ENCODE peak calls at places on chromosomes 5 and 9, in five cellular contexts. M, V, C, D and X are unnamed samples.

GRCh38 chr5:79563247-79563590 is 49.0 kb upstream of the TENT2 start:
- DNase-seq in M (no peak), V (no peak), C (no peak), D (no peak), X (no peak)

GRCh38 chr5:142063878-142064331 is 44.7 kb upstream of the NDFIP1 start:
- DNase-seq in M (peak; percentile 44), V (peak; percentile 11), C (peak; percentile 72), D (no peak), X (peak; percentile 23)

GRCh38 chr9:34197756-34198711 is 19.2 kb downstream of the UBAP1 start:
- DNase-seq in M (no peak), V (no peak), C (no peak), D (no peak), X (no peak)

GRCh38 chr9:107270580-107270979 is 12.5 kb upstream of the RAD23B start:
- DNase-seq in M (no peak), V (no peak), C (no peak), D (no peak), X (no peak)

GRCh38 chr9:27365977-27366376 is 69.0 kb upstream of the EQTN start:
- DNase-seq in M (no peak), V (no peak), C (no peak), D (no peak), X (no peak)

GRCh38 chr9:120833311-120833710 is 9.4 kb downstream of the PSMD5 start:
- DNase-seq in M (no peak), V (no peak), C (no peak), D (no peak), X (no peak)

GRCh38 chr9:107638922-107639321 is 149.4 kb upstream of the KLF4 start:
- DNase-seq in M (no peak), V (peak; percentile 72), C (peak; percentile 93), D (no peak), X (peak; percentile 68)

GRCh38 chr5:129135633-129136032 is 41.1 kb downstream of the ISOC1 start:
- DNase-seq in M (peak; percentile 21), V (no peak), C (no peak), D (no peak), X (no peak)

GRCh38 chr5:34598177-34598794 is 57.8 kb upstream of the RAI14 start:
- DNase-seq in M (no peak), V (no peak), C (no peak), D (peak; percentile 78), X (no peak)

GRCh38 chr5:28369418-28369817 is 1331.0 kb upstream of the CDH9 start:
- DNase-seq in M (no peak), V (no peak), C (no peak), D (no peak), X (no peak)

GRCh38 chr5:112316731-112317130 is 102.3 kb downstream of the EPB41L4A start:
- DNase-seq in M (no peak), V (no peak), C (no peak), D (no peak), X (no peak)

GRCh38 chr5:108935602-108936001 is 187.9 kb downstream of the FER start:
- DNase-seq in M (no peak), V (no peak), C (no peak), D (no peak), X (no peak)

GRCh38 chr5:18968966-18969365 is 1019.0 kb downstream of the CDH18 start:
- DNase-seq in M (no peak), V (no peak), C (no peak), D (no peak), X (no peak)

GRCh38 chr5:166347051-166347450 is 1944.4 kb upstream of the WWC1 start:
- DNase-seq in M (no peak), V (no peak), C (no peak), D (no peak), X (no peak)

GRCh38 chr9:116002624-116003023 is 151.0 kb upstream of the PAPPA start:
- DNase-seq in M (no peak), V (no peak), C (no peak), D (no peak), X (no peak)

GRCh38 chr5:142830241-142831018 is 60.3 kb downstream of the ARHGAP26 start:
- DNase-seq in M (no peak), V (no peak), C (no peak), D (no peak), X (no peak)

GRCh38 chr5:133052317-133053175 is 733 bp downstream of the HSPA4 start:
- DNase-seq in M (no peak), V (peak; percentile 24), C (peak; percentile 69), D (peak; percentile 65), X (peak; percentile 95)

GRCh38 chr5:98698359-98698758 is 75.1 kb upstream of the RGMB start:
- DNase-seq in M (no peak), V (no peak), C (no peak), D (no peak), X (no peak)

GRCh38 chr5:132251220-132251725 is 6.2 kb upstream of the PDLIM4 start:
- DNase-seq in M (no peak), V (no peak), C (peak; percentile 57), D (no peak), X (peak; percentile 17)

GRCh38 chr9:129586647-129587046 is 34.3 kb downstream of the C9orf50 start:
- DNase-seq in M (no peak), V (peak; percentile 62), C (no peak), D (no peak), X (no peak)

GRCh38 chr9:79264511-79265448 is 307.0 kb upstream of the TLE4 start:
- DNase-seq in M (no peak), V (no peak), C (no peak), D (no peak), X (no peak)

GRCh38 chr5:64181440-64181839 is 15.8 kb downstream of the RNF180 start:
- DNase-seq in M (no peak), V (no peak), C (no peak), D (no peak), X (no peak)

GRCh38 chr9:26789959-26790358 is 102.6 kb downstream of the CAAP1 start:
- DNase-seq in M (no peak), V (no peak), C (no peak), D (no peak), X (no peak)

GRCh38 chr5:85602843-85603242 is 1014.9 kb upstream of the COX7C start:
- DNase-seq in M (no peak), V (no peak), C (no peak), D (no peak), X (no peak)

GRCh38 chr5:69531010-69531785 is 28.8 kb upstream of the GTF2H2C start:
- DNase-seq in M (no peak), V (no peak), C (no peak), D (no peak), X (no peak)

GRCh38 chr9:87238545-87238944 is 259.1 kb upstream of the DAPK1 start:
- DNase-seq in M (no peak), V (no peak), C (no peak), D (no peak), X (no peak)

GRCh38 chr9:106799146-106799545 is 63.8 kb upstream of the ZNF462 start:
- DNase-seq in M (peak; percentile 2), V (no peak), C (no peak), D (no peak), X (no peak)

GRCh38 chr5:154664869-154665268 is 90.3 kb upstream of the LARP1 start:
- DNase-seq in M (no peak), V (no peak), C (no peak), D (no peak), X (no peak)
- TF ChIP-seq EP300 in M (no peak), V (no peak), C (no peak), D (no peak), X (no peak)

DNA sequence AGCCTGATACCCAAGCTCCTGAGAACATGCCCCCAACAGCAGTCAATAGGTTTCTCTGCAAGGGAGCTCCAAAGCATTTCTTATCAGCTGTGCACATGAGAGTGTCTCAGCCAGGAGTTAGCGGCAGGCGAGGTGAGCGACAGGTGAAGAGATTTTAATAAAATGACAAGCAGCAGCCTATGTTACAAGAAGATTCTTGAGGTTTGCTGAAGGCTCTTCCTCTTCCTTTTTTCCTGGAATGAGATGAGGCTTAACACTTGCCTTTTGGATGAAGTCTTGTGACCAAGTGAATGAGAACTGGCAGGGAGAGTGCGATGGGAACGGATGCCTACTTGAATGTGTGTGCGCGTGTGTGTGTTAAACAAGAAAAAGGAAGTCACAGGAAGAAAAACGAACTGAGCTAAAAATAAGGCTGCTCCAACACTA is 76.1 kb downstream of the SHB start:
- DNase-seq in M (no peak), V (no peak), C (no peak), D (no peak), X (peak; percentile 57)
- TF ChIP-seq EP300 in M (no peak), V (no peak), C (no peak), D (no peak), X (peak; percentile 26)

GRCh38 chr5:6547498-6547897 is 85.3 kb downstream of the NSUN2 start:
- DNase-seq in M (no peak), V (no peak), C (no peak), D (no peak), X (no peak)

GRCh38 chr5:6544561-6544935 is 88.3 kb downstream of the NSUN2 start:
- DNase-seq in M (no peak), V (no peak), C (no peak), D (no peak), X (no peak)

GRCh38 chr5:6545036-6545693 is 87.7 kb downstream of the NSUN2 start:
- DNase-seq in M (no peak), V (no peak), C (no peak), D (no peak), X (no peak)

GRCh38 chr5:6543830-6544560 is 88.8 kb downstream of the NSUN2 start:
- DNase-seq in M (no peak), V (no peak), C (no peak), D (no peak), X (no peak)

DNA sequence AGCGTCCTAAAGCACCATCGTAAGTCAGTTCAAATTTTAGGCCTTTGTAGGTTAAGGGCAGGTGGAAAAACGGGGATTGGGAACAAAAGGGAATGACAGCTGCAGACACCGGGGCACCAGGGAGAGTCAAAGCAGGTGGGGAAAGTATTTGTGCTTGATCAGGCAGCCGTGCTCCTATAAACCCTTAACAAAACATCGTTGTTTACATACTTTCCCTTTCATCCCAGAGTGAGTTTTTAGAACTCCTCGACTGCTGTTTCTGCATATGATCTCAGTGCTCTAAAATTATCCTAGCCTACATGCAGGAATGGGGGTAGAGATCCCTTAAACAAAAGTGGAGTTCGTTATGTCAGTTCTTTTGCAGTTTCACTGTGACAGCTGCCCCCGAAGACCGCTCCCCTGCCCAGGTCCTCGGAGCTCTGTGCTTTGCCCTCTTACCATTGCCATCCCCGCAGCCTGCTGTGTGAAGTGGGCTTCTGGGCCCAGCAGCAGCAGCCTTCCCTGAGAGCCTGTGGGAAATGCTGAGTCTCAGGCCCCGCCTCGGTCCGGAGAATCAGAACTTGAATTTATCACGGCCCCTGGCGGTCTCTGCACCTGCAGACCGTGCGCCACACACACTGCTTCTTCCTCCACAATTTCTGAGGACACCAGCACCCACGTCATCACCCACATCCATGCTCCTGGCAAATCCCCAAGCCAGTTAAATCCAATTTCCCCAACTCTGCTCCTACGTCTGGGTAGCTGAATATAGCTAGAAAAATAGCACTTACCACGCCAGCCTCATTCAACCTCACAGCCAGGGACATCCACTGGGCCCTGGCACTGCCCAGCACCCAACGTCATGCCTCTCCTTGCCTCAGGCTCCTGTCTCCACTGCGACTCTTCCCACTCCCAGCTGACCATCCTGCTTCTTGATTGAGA is 86.8 kb downstream of the NSUN2 start:
- DNase-seq in M (no peak), V (no peak), C (no peak), D (no peak), X (no peak)
- TF ChIP-seq EP300 in M (no peak), V (no peak), C (no peak), D (no peak), X (no peak)

DNA sequence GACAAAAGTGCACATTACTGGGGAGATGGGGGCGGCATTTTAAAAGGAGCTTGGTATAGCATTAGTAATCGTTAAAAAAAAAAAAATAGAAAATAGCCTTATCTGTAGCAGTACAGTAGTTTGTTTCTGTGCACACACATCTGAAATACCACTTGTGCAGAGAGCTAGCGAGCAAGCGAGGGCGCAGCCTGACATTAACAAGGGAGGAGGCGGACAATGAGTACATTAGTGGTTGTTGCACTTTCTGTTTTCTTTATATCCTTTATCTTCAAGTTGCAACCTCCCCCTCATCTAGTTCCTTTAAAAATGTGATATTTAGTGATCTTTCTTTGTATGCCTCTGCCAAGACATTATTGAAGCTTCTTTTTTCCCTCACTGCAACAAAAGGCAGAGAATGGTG is 880 bp upstream of the PTPDC1 start:
- DNase-seq in M (no peak), V (no peak), C (no peak), D (no peak), X (peak; percentile 32)
- TF ChIP-seq EP300 in M (no peak), V (no peak), C (no peak), D (no peak), X (no peak)